ENCODE peak calls at places on chromosomes 6 and 20, in five cellular contexts. W is heart right ventricle, B is fibroblast of the aortic adventitia, S is right cardiac atrium, J is prostate gland. X is an unnamed sample.
A peak's percentile ranks its signal among the peaks of the same experiment; 100 is the strongest.

GRCh38 chr6:8029243-8029870 is 34.8 kb downstream of the BLOC1S5 start:
- DNase-seq in W (no peak), B (peak; percentile 36), S (no peak), J (no peak), X (no peak)

GRCh38 chr6:164927288-164928040 is 381.9 kb downstream of the C6orf118 start:
- DNase-seq in W (peak; percentile 48), B (peak; percentile 54), S (peak; percentile 89), J (peak; percentile 46), X (peak; percentile 43)

GRCh38 chr6:24827162-24827561 is 28.4 kb upstream of the ARMH2 start:
- DNase-seq in W (no peak), B (no peak), S (no peak), J (peak; percentile 29), X (no peak)

GRCh38 chr6:113182370-113183141 is 674.6 kb upstream of the MARCKS start:
- DNase-seq in W (no peak), B (peak; percentile 85), S (no peak), J (no peak), X (no peak)

GRCh38 chr6:157224178-157224956 is 99.0 kb downstream of the TMEM242 start:
- DNase-seq in W (no peak), B (no peak), S (no peak), J (no peak), X (no peak)

GRCh38 chr20:10319855-10320254 is 101.2 kb downstream of the SNAP25 start:
- DNase-seq in W (no peak), B (no peak), S (no peak), J (no peak), X (no peak)

GRCh38 chr20:35293303-35294292 is 1.4 kb upstream of the FAM83C start:
- DNase-seq in W (no peak), B (no peak), S (no peak), J (no peak), X (no peak)

GRCh38 chr6:35605600-35605999 is 83.1 kb downstream of the FKBP5 start:
- DNase-seq in W (no peak), B (no peak), S (no peak), J (no peak), X (no peak)

GRCh38 chr6:89368107-89368506 is 15.6 kb upstream of the UBE2J1 start:
- DNase-seq in W (peak; percentile 59), B (peak; percentile 71), S (peak; percentile 61), J (no peak), X (no peak)

GRCh38 chr6:106411643-106412200 is 51.2 kb downstream of the CRYBG1 start:
- DNase-seq in W (no peak), B (no peak), S (no peak), J (no peak), X (no peak)

GRCh38 chr6:134168580-134169223 is 116.3 kb upstream of the SLC2A12 start:
- DNase-seq in W (no peak), B (peak; percentile 63), S (no peak), J (no peak), X (no peak)

GRCh38 chr20:33733654-33734576 is 2.1 kb downstream of the ZNF341 start:
- DNase-seq in W (no peak), B (peak; percentile 81), S (no peak), J (no peak), X (no peak)

GRCh38 chr20:17611540-17612286 is 41.8 kb downstream of the DSTN start:
- DNase-seq in W (no peak), B (peak; percentile 23), S (peak; percentile 64), J (no peak), X (no peak)

GRCh38 chr6:111624391-111625098 is 18.9 kb upstream of the TRAF3IP2 start:
- DNase-seq in W (no peak), B (peak; percentile 31), S (no peak), J (no peak), X (no peak)

GRCh38 chr20:21180248-21180647 is 54.4 kb downstream of the KIZ start:
- DNase-seq in W (no peak), B (no peak), S (no peak), J (no peak), X (no peak)

GRCh38 chr6:12804967-12805645 is 88.5 kb downstream of the PHACTR1 start:
- DNase-seq in W (no peak), B (no peak), S (no peak), J (no peak), X (no peak)

GRCh38 chr6:163404825-163405265 is 9.7 kb upstream of the QKI start:
- DNase-seq in W (peak; percentile 49), B (no peak), S (peak; percentile 77), J (no peak), X (no peak)

GRCh38 chr6:13445005-13445743 is 42.2 kb downstream of the GFOD1 start:
- DNase-seq in W (peak; percentile 56), B (peak; percentile 26), S (peak; percentile 82), J (peak; percentile 72), X (no peak)

GRCh38 chr6:82739266-82739665 is 326.4 kb downstream of the UBE3D start:
- DNase-seq in W (no peak), B (no peak), S (no peak), J (no peak), X (no peak)
- H3K4me3 ChIP-seq in W (no peak overlapping the region), B (no peak overlapping the region), S (no peak overlapping the region), J (no peak overlapping the region), X (no peak overlapping the region)

GRCh38 chr20:3706774-3707507 is 5.5 kb downstream of the SIGLEC1 start:
- DNase-seq in W (no peak), B (peak; percentile 51), S (no peak), J (no peak), X (no peak)
- H3K4me3 ChIP-seq in W (no peak overlapping the region), B (no peak overlapping the region), S (no peak overlapping the region), J (no peak overlapping the region), X (no peak overlapping the region)

DNA sequence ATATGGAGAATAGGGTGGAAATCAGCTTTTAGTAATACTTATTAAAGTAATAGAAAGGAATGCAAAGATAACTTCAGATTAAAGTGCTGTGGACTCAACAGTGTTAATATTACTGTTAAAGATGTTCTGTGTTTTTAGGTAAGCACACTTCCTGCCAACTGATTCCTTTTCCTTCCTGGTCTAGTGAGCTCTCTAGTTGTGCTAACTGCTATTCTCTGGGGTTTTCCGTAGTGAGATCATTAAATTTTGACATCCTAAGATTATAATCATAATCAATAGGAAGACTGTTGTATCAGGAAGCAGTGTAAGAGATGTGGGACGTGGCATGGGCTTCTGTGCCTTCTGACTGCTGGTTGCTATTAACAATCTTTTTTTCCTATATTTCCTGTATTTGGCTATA is 1.2 kb upstream of the TMEM217 start:
- DNase-seq in W (no peak), B (peak; percentile 31), S (no peak), J (no peak), X (no peak)
- H3K4me3 ChIP-seq in W (no peak overlapping the region), B (peak overlapping the region; percentile 38), S (no peak overlapping the region), J (no peak overlapping the region), X (no peak overlapping the region)

DNA sequence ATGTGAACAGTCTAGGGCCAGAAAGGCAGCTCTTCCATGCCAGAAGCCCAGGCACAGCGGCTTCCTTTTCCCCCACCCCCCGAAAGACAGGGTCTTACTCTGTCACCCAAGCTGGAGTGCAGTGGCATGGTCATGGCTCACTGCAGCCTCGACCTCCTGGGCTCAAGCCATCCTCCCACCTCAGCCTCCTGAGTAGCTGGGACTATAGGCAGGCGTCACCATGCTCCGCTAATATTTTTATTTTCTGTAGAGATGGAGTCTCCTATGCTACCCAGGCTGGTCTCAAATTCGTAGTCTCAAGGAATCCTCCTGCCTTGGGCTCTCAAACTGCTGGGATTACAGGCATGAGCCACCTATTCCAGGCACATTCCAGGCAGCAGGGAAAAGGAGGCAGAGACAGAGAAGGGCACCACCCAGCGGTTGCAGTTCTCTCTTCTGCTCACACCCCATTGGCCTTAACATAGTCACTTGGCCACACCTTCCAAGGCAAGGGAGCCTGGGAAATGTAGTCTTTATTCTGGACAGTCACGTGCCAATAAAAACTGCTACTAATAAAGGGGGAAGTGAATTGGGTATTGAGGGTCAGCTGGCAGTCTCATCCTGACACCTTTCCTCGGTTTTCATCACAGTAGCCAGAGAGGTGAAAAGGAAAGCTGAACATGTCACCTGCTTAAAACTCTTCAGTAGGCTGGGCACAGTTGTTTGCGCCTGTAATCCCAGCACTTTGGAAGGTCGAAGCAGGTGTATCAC is 205.9 kb downstream of the ZMYND8 start:
- DNase-seq in W (peak; percentile 50), B (peak; percentile 81), S (peak; percentile 72), J (peak; percentile 46), X (peak; percentile 39)
- H3K4me3 ChIP-seq in W (no peak overlapping the region), B (no peak overlapping the region), S (no peak overlapping the region), J (no peak overlapping the region), X (no peak overlapping the region)

GRCh38 chr20:42063176-42063575 is 445.0 kb upstream of the CHD6 start:
- DNase-seq in W (no peak), B (no peak), S (no peak), J (no peak), X (no peak)
- H3K4me3 ChIP-seq in W (no peak overlapping the region), B (no peak overlapping the region), S (no peak overlapping the region), J (no peak overlapping the region), X (no peak overlapping the region)

X was measured in LNCaP clone FGC.